ENCODE peak calls at places on chromosomes 4 and X, in eight cellular contexts. W is EL, Q is gastrocnemius medialis, P is NCI-H1417, X is left kidney, A is OCI-M1, J is fibroblast of pulmonary artery, V is H9. N is an unnamed sample.

GRCh38 chr4:122845066-122845465 is 18.4 kb downstream of the FGF2 start:
- DNase-seq in W (no peak), Q (no peak), A (no peak), J (no peak), P (no peak), V (no peak), X (no peak), N (no peak)

GRCh38 chr4:88843067-88843723 is 145.6 kb upstream of the NAP1L5 start:
- DNase-seq in Q (no peak), P (peak; percentile 35), J (no peak), A (no peak), W (no peak), X (no peak), V (no peak), N (no peak)

GRCh38 chrX:2627272-2627867 is 63.7 kb upstream of the CD99 start:
- DNase-seq in A (no peak), J (peak; percentile 63), W (peak; percentile 40), X (peak; percentile 83), Q (peak; percentile 28), P (no peak), V (peak; percentile 64), N (peak; percentile 65)

GRCh38 chrX:129654652-129655546 is at the start of gene APLN:
- DNase-seq in V (no peak), P (peak; percentile 85), X (peak; percentile 67), W (peak; percentile 61), Q (no peak), J (peak; percentile 44), A (peak; percentile 48), N (peak; percentile 70)

GRCh38 chrX:1355131-1355799 is 18.7 kb downstream of the IL3RA start:
- DNase-seq in J (no peak), A (peak; percentile 40), Q (no peak), X (peak; percentile 61), P (no peak), W (no peak), V (peak; percentile 80), N (no peak)

GRCh38 chr4:86033171-86033570 is 326.7 kb downstream of the MAPK10 start:
- DNase-seq in P (no peak), A (no peak), Q (peak; percentile 51), X (peak; percentile 12), W (peak; percentile 56), V (no peak), J (peak; percentile 94), N (peak; percentile 37)

GRCh38 chr4:68451246-68452211 is 4.3 kb downstream of the TMPRSS11E start:
- DNase-seq in W (no peak), V (peak; percentile 47), Q (no peak), A (peak; percentile 12), P (no peak), J (no peak), X (no peak), N (no peak)

GRCh38 chrX:22105231-22105630 is 73.1 kb downstream of the PHEX start:
- DNase-seq in P (no peak), J (peak; percentile 26), W (no peak), Q (no peak), V (no peak), A (no peak), X (no peak), N (no peak)

GRCh38 chr4:30839583-30840520 is 119.7 kb downstream of the PCDH7 start:
- DNase-seq in W (no peak), P (no peak), V (no peak), A (peak; percentile 25), X (no peak), J (peak; percentile 54), Q (no peak), N (peak; percentile 45)

GRCh38 chr4:173520921-173521473 is 9.0 kb downstream of the HAND2 start:
- DNase-seq in X (peak; percentile 22), A (no peak), Q (no peak), V (no peak), W (no peak), P (no peak), J (no peak), N (no peak)

GRCh38 chr4:91909963-91910362 is 393.8 kb upstream of the GRID2 start:
- DNase-seq in V (no peak), P (no peak), J (peak; percentile 7), Q (no peak), A (peak; percentile 51), X (no peak), W (no peak), N (no peak)

GRCh38 chr4:95637047-95637600 is 88.4 kb upstream of the UNC5C start:
- DNase-seq in P (no peak), J (peak; percentile 60), X (peak; percentile 56), Q (no peak), V (peak; percentile 28), A (peak; percentile 81), W (no peak), N (no peak)

GRCh38 chr4:11537846-11538245 is 109.2 kb upstream of the HS3ST1 start:
- DNase-seq in W (no peak), A (no peak), P (no peak), Q (no peak), V (no peak), J (no peak), X (no peak), N (no peak)

GRCh38 chr4:76781698-76782595 is 116.0 kb downstream of the SOWAHB start:
- DNase-seq in P (peak; percentile 24), A (no peak), J (peak; percentile 88), X (no peak), W (peak; percentile 97), V (peak; percentile 47), Q (no peak), N (peak; percentile 9)

GRCh38 chrX:148271263-148271662 is 229.2 kb upstream of the AFF2 start:
- DNase-seq in A (no peak), J (no peak), V (no peak), Q (no peak), P (no peak), X (no peak), W (no peak), N (peak; percentile 87)

GRCh38 chr4:127849505-127850234 is 31.0 kb upstream of the PLK4 start:
- DNase-seq in X (no peak), J (peak; percentile 19), W (no peak), V (no peak), Q (no peak), A (no peak), P (no peak), N (no peak)

GRCh38 chrX:39922497-39922896 is 175.3 kb downstream of the BCOR start:
- DNase-seq in Q (no peak), V (no peak), W (no peak), P (no peak), X (no peak), J (no peak), A (no peak), N (no peak)

GRCh38 chr4:120007171-120007894 is 59.3 kb downstream of the MAD2L1 start:
- DNase-seq in Q (no peak), V (no peak), X (peak; percentile 72), A (peak; percentile 49), W (peak; percentile 83), P (peak; percentile 12), J (peak; percentile 79), N (no peak)

GRCh38 chr4:2057382-2058065 is 1.6 kb upstream of the NAT8L start:
- DNase-seq in A (no peak), W (no peak), V (no peak), P (no peak), Q (no peak), J (no peak), X (no peak), N (no peak)

GRCh38 chr4:127558489-127559407 is 74.0 kb upstream of the INTU start:
- DNase-seq in P (no peak), J (no peak), Q (no peak), X (no peak), A (no peak), W (no peak), V (no peak), N (no peak)

GRCh38 chrX:137823257-137823656 is 257.3 kb downstream of the ZIC3 start:
- DNase-seq in J (no peak), Q (no peak), A (no peak), W (no peak), V (no peak), P (no peak), X (no peak), N (no peak)

GRCh38 chr4:11471613-11472012 is 42.9 kb upstream of the HS3ST1 start:
- DNase-seq in W (no peak), P (no peak), Q (no peak), X (no peak), V (no peak), A (peak; percentile 26), J (peak; percentile 29), N (peak; percentile 66)

GRCh38 chr4:80111276-80111675 is 38.2 kb upstream of the ANTXR2 start:
- DNase-seq in P (no peak), A (no peak), Q (no peak), J (no peak), V (no peak), X (no peak), W (no peak), N (no peak)

GRCh38 chrX:129115104-129115503 is 408.2 kb downstream of the SMARCA1 start:
- DNase-seq in V (peak; percentile 66), W (peak; percentile 1), Q (no peak), X (peak; percentile 59), A (peak; percentile 64), P (peak; percentile 44), J (peak; percentile 10), N (peak; percentile 56)

GRCh38 chrX:14491689-14492088 is 37.6 kb upstream of the GLRA2 start:
- DNase-seq in V (no peak), W (no peak), A (no peak), Q (no peak), X (no peak), J (no peak), P (no peak), N (no peak)

GRCh38 chrX:3143043-3143799 is 102.0 kb downstream of the ARSF start:
- DNase-seq in W (no peak), Q (no peak), V (no peak), J (no peak), X (no peak), P (no peak), A (peak; percentile 82), N (peak; percentile 8)

GRCh38 chr4:99998062-99998880 is 48.2 kb upstream of the H2AZ1 start:
- DNase-seq in A (peak; percentile 64), W (peak; percentile 52), P (peak; percentile 39), J (peak; percentile 68), X (peak; percentile 29), V (no peak), Q (no peak), N (peak; percentile 12)

GRCh38 chr4:91114386-91114785 is 987.2 kb downstream of the CCSER1 start:
- DNase-seq in J (no peak), P (no peak), W (no peak), X (no peak), A (no peak), Q (no peak), V (peak; percentile 34), N (no peak)

GRCh38 chr4:36494766-36495165 is 213.3 kb downstream of the DTHD1 start:
- DNase-seq in Q (no peak), P (no peak), W (no peak), J (no peak), V (no peak), A (no peak), X (no peak), N (no peak)

GRCh38 chr4:189059996-189060570 is 880.6 kb upstream of the FRG1 start:
- DNase-seq in V (no peak), J (no peak), Q (no peak), X (no peak), A (no peak), P (no peak), W (no peak), N (no peak)